ENCODE peak calls at places on chromosomes 12 and 14, in seven cellular contexts. A is GM06990; P is pancreas; N is CD8-positive, alpha-beta T cell; T is choroid plexus epithelial cell; C is iPS-NIHi11; O is neural progenitor cell. W is an unnamed sample.
A peak's percentile ranks its signal among the peaks of the same experiment; 100 is the strongest.

GRCh38 chr14:24188251-24189058 is at the start of gene IPO4:
- DNase-seq in A (peak; percentile 89), O (peak; percentile 99), P (peak; percentile 96), T (peak; percentile 99), C (peak; percentile 99), N (peak; percentile 94), W (peak; percentile 97)

GRCh38 chr12:58920956-58921861 is 905 bp upstream of the LRIG3 start:
- DNase-seq in O (no peak), T (no peak), A (no peak), P (peak; percentile 38), C (no peak), N (no peak), W (no peak)

GRCh38 chr14:105311838-105312237 is 2.7 kb upstream of the PACS2 start:
- DNase-seq in P (no peak), T (no peak), A (no peak), N (no peak), O (peak; percentile 56), C (no peak), W (no peak)

GRCh38 chr14:28515571-28515970 is 251.0 kb upstream of the FOXG1 start:
- DNase-seq in P (no peak), O (no peak), N (no peak), C (no peak), A (no peak), T (peak; percentile 80), W (no peak)

GRCh38 chr12:95790912-95791849 is 617 bp upstream of the NTN4 start:
- DNase-seq in T (no peak), O (peak; percentile 57), N (peak; percentile 30), P (peak; percentile 52), C (no peak), A (no peak), W (peak; percentile 60)

GRCh38 chr14:42378880-42379279 is 772.2 kb downstream of the LRFN5 start:
- DNase-seq in N (no peak), O (no peak), T (no peak), P (no peak), A (no peak), C (no peak), W (no peak)

GRCh38 chr12:292186-292585 is 29.6 kb upstream of the SLC6A13 start:
- DNase-seq in A (no peak), T (no peak), N (no peak), C (no peak), P (no peak), O (no peak), W (no peak)

GRCh38 chr12:104599985-104600712 is 143.4 kb downstream of the CHST11 start:
- DNase-seq in O (no peak), N (no peak), T (no peak), A (peak; percentile 24), P (no peak), C (no peak), W (no peak)

GRCh38 chr12:124764451-124764850 is 99.2 kb downstream of the SCARB1 start:
- DNase-seq in A (no peak), P (no peak), O (no peak), N (peak; percentile 44), T (peak; percentile 94), C (peak; percentile 48), W (no peak)

GRCh38 chr14:74403619-74404417 is 22.2 kb downstream of the SYNDIG1L start:
- DNase-seq in A (no peak), C (no peak), O (no peak), P (no peak), T (no peak), N (no peak), W (no peak)

GRCh38 chr12:29191267-29191889 is 42.3 kb downstream of the FAR2 start:
- DNase-seq in T (no peak), P (no peak), O (no peak), C (no peak), A (no peak), N (no peak), W (no peak)